ENCODE peak calls at places on chromosomes 5 and 9, in four cellular contexts. F is GM12878, A is HepG2, T is K562. O is an unnamed sample.

GRCh38 chr5:53112909-53113308 is 3.4 kb upstream of the MOCS2 start:
- DNase-seq in F (no peak), A (peak; percentile 68), T (no peak), O (no peak)

GRCh38 chr9:37574996-37575395 is 1.2 kb downstream of the FBXO10 start:
- DNase-seq in F (no peak), A (no peak), T (no peak), O (no peak)

GRCh38 chr9:133089271-133089671 is 27.5 kb downstream of the CEL start:
- DNase-seq in F (no peak), A (no peak), T (peak; percentile 59), O (no peak)

GRCh38 chr9:6545017-6545691 is 100.4 kb downstream of the GLDC start:
- DNase-seq in F (no peak), A (no peak), T (no peak), O (no peak)

GRCh38 chr5:149940941-149941644 is 3.5 kb downstream of the PDE6A start:
- DNase-seq in F (no peak), A (peak; percentile 35), T (no peak), O (no peak)

GRCh38 chr9:109453210-109453842 is 44.8 kb downstream of the PTPN3 start:
- DNase-seq in F (no peak), A (no peak), T (no peak), O (no peak)

GRCh38 chr5:42767491-42768105 is 11.0 kb downstream of the CCDC152 start:
- DNase-seq in F (no peak), A (peak; percentile 19), T (peak; percentile 51), O (peak; percentile 12)

GRCh38 chr5:122192883-122193496 is 63.6 kb downstream of the ZNF474 start:
- DNase-seq in F (peak; percentile 11), A (peak; percentile 44), T (peak; percentile 74), O (peak; percentile 61)

GRCh38 chr5:140015706-140016105 is 27.4 kb downstream of the NRG2 start:
- DNase-seq in F (no peak), A (no peak), T (no peak), O (no peak)

GRCh38 chr5:9513825-9514224 is 32.0 kb downstream of the SEMA5A start:
- DNase-seq in F (no peak), A (no peak), T (no peak), O (no peak)

GRCh38 chr5:16854351-16854750 is 81.7 kb downstream of the MYO10 start:
- DNase-seq in F (no peak), A (no peak), T (no peak), O (no peak)

GRCh38 chr9:79976501-79977444 is 405.0 kb downstream of the TLE4 start:
- DNase-seq in F (no peak), A (no peak), T (no peak), O (no peak)

GRCh38 chr9:88659126-88659525 is 124.1 kb downstream of the NXNL2 start:
- DNase-seq in F (no peak), A (no peak), T (no peak), O (no peak)

GRCh38 chr9:99809586-99810357 is 11.9 kb upstream of the NR4A3 start:
- DNase-seq in F (no peak), A (no peak), T (no peak), O (no peak)

GRCh38 chr5:38783011-38783551 is 62.7 kb upstream of the OSMR start:
- DNase-seq in F (no peak), A (peak; percentile 62), T (no peak), O (peak; percentile 9)

GRCh38 chr9:114153761-114154596 is 1.4 kb upstream of the COL27A1 start:
- DNase-seq in F (no peak), A (peak; percentile 95), T (no peak), O (peak; percentile 31)

GRCh38 chr5:132832612-132833011 is 2.2 kb upstream of the SHROOM1 start:
- DNase-seq in F (no peak), A (no peak), T (no peak), O (no peak)

GRCh38 chr5:164881442-164881841 is 1376.0 kb downstream of the MAT2B start:
- DNase-seq in F (no peak), A (no peak), T (no peak), O (no peak)

GRCh38 chr5:115430374-115430773 is 114.2 kb downstream of the FEM1C start:
- DNase-seq in F (no peak), A (no peak), T (no peak), O (no peak)

GRCh38 chr5:175118700-175119309 is 325.2 kb downstream of the DRD1 start:
- DNase-seq in F (no peak), A (no peak), T (no peak), O (no peak)

GRCh38 chr5:40733439-40733838 is 22.3 kb downstream of the TTC33 start:
- DNase-seq in F (no peak), A (no peak), T (no peak), O (no peak)

GRCh38 chr5:149172261-149172660 is 31.0 kb downstream of the ABLIM3 start:
- DNase-seq in F (no peak), A (no peak), T (no peak), O (no peak)

GRCh38 chr5:17185776-17186175 is 31.7 kb upstream of the BASP1 start:
- DNase-seq in F (no peak), A (no peak), T (no peak), O (no peak)

GRCh38 chr5:135457424-135458071 is 5.4 kb upstream of the TIFAB start:
- DNase-seq in F (no peak), A (peak; percentile 56), T (peak; percentile 93), O (peak; percentile 83)

GRCh38 chr5:37490411-37490810 is 111.3 kb downstream of the WDR70 start:
- DNase-seq in F (no peak), A (no peak), T (no peak), O (no peak)

GRCh38 chr5:74641778-74642542 is 1.4 kb upstream of the ENC1 start:
- DNase-seq in F (no peak), A (peak; percentile 62), T (peak; percentile 55), O (peak; percentile 36)

GRCh38 chr5:7976411-7977190 is 107.7 kb downstream of the MTRR start:
- DNase-seq in F (no peak), A (no peak), T (no peak), O (no peak)

GRCh38 chr5:81852277-81853004 is 101.5 kb upstream of the SSBP2 start:
- DNase-seq in F (no peak), A (no peak), T (peak; percentile 82), O (no peak)
- TF ChIP-seq FOXK2 in F (no peak), A (no peak), T (no peak), O (no peak)

GRCh38 chr9:87494970-87495471 is 2.6 kb upstream of the DAPK1 start:
- DNase-seq in F (no peak), A (no peak), T (peak; percentile 54), O (no peak)

GRCh38 chr9:87498816-87499454 is 1.3 kb downstream of the DAPK1 start:
- DNase-seq in F (no peak), A (no peak), T (peak; percentile 33), O (no peak)

GRCh38 chr9:87498046-87498815 is 564 bp downstream of the DAPK1 start:
- DNase-seq in F (no peak), A (peak; percentile 48), T (peak; percentile 49), O (peak; percentile 65)

GRCh38 chr9:87497604-87498045 is at the start of gene DAPK1:
- DNase-seq in F (no peak), A (peak; percentile 55), T (peak; percentile 69), O (peak; percentile 78)

GRCh38 chr9:87497080-87497603 is 525 bp upstream of the DAPK1 start:
- DNase-seq in F (no peak), A (no peak), T (no peak), O (no peak)
- TF ChIP-seq FOXK2 in F (no peak), A (no peak), T (no peak), O (no peak)

GRCh38 chr9:11025775-11026174 is 413.0 kb upstream of the PTPRD start:
- DNase-seq in F (no peak), A (no peak), T (no peak), O (no peak)
- TF ChIP-seq FOXK2 in F (no peak), A (no peak), T (no peak), O (no peak)

DNA sequence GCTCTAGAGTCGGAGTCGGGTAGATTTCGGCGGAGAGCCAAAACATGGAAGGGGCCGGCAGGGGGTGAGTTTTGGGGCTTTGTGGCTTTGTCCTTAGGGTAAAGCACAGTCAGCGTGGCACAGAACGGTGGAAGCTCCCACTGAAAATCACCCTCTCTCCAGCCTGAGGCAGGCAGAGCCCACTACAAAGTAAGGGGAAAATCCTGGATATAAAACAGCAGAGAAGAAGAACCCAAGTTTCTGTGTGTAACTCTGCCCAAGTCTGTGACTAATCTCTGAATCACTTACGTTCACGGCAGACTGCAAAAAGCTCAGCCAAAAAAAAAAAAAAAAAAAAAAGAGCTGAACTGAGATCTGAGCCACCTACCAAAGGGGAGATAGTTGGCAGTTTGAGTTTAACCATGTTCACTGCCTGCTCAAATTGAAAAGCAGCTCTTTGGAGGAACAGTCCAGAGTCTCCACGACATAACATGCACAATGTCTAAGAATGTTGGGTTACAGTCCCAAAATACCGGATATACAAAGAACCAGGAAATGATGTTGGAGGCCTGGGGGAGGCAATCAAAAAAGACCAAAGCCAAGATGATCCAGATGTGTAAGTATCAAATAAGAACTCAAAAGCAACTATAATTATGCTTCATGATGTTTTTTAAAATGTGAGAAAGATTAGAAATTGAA is 26.7 kb upstream of the OR2K2 start:
- DNase-seq in F (no peak), A (no peak), T (peak; percentile 6), O (no peak)
- TF ChIP-seq FOXK2 in F (no peak), A (no peak), T (no peak), O (no peak)

GRCh38 chr5:78008356-78008967 is 232.3 kb upstream of the TBCA start:
- DNase-seq in F (no peak), A (peak; percentile 31), T (peak; percentile 48), O (peak; percentile 54)
- TF ChIP-seq FOXK2 in F (no peak), A (no peak), T (no peak), O (no peak)

GRCh38 chr9:12922209-12922914 is 147.5 kb downstream of the LURAP1L start:
- DNase-seq in F (no peak), A (no peak), T (no peak), O (no peak)

GRCh38 chr9:12921621-12922020 is 146.8 kb downstream of the LURAP1L start:
- DNase-seq in F (no peak), A (no peak), T (no peak), O (no peak)

DNA sequence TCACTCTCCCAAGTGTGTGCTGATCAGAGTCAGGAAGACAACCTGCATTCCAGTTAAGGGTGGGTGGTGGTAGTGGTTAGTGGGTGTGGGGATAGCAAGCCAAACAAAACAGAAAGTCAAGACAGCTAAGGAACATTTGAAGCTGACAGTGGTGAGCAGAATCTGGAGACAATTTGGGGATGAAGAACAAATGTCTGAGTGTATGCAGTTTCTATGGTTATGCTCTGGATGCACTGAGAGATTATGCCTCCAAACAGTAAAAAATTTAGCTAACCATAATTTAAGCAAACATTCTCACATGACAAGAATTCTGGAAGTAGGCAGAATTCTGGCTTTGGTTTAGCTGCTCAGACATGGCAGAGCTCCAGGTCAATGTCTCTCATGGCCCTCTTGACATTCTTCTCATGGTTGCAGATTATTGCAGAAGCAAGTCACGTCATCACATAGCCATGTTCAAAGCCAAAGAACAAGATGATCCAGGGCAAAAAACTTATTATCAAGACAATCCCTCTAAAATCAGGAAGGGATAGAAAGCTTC is 148.7 kb downstream of the LURAP1L start:
- DNase-seq in F (no peak), A (no peak), T (no peak), O (no peak)
- TF ChIP-seq FOXK2 in F (no peak), A (no peak), T (no peak), O (no peak)

O was measured in HEK293T.